ENCODE peak calls at places on chromosomes 7 and 10, in four cellular contexts. One of them, this sample, is unnamed.

GRCh38 chr10:101295266-101295665 is 58.7 kb upstream of the BTRC start:
- DNase-seq in foreskin fibroblast: no peak
- DNase-seq in hypothalamus: no peak
- DNase-seq in NAMALWA: no peak
- DNase-seq in this sample: no peak

GRCh38 chr10:45437587-45438456 is 63.8 kb downstream of the ALOX5 start:
- DNase-seq in foreskin fibroblast: no peak
- DNase-seq in hypothalamus: no peak
- DNase-seq in NAMALWA: no peak
- DNase-seq in this sample: no peak

GRCh38 chr7:15104411-15105092 is 202.0 kb upstream of the DGKB start:
- DNase-seq in foreskin fibroblast: no peak
- DNase-seq in hypothalamus: no peak
- DNase-seq in NAMALWA: no peak
- DNase-seq in this sample: no peak

GRCh38 chr7:101586078-101586941 is 42.8 kb downstream of the MYL10 start:
- DNase-seq in foreskin fibroblast: no peak
- DNase-seq in hypothalamus: no peak
- DNase-seq in NAMALWA: no peak
- DNase-seq in this sample: no peak

GRCh38 chr7:152108359-152108758 is 82.9 kb downstream of the GALNT11 start:
- DNase-seq in foreskin fibroblast: no peak
- DNase-seq in hypothalamus: no peak
- DNase-seq in NAMALWA: peak; percentile 27
- DNase-seq in this sample: no peak

GRCh38 chr10:79937661-79938226 is 11.2 kb downstream of the SFTPD start:
- DNase-seq in foreskin fibroblast: no peak
- DNase-seq in hypothalamus: no peak
- DNase-seq in NAMALWA: no peak
- DNase-seq in this sample: no peak

GRCh38 chr7:30224511-30225031 is 59.8 kb upstream of the ZNRF2 start:
- DNase-seq in foreskin fibroblast: no peak
- DNase-seq in hypothalamus: no peak
- DNase-seq in NAMALWA: no peak
- DNase-seq in this sample: no peak

GRCh38 chr10:125149278-125150047 is 10.9 kb downstream of the CTBP2 start:
- DNase-seq in foreskin fibroblast: peak; percentile 91
- DNase-seq in hypothalamus: no peak
- DNase-seq in NAMALWA: peak; percentile 41
- DNase-seq in this sample: no peak

GRCh38 chr10:95327367-95327766 is 36.6 kb upstream of the PDLIM1 start:
- DNase-seq in foreskin fibroblast: peak; percentile 49
- DNase-seq in hypothalamus: no peak
- DNase-seq in NAMALWA: no peak
- DNase-seq in this sample: no peak

GRCh38 chr7:151930695-151931094 is 25.6 kb upstream of the GALNTL5 start:
- DNase-seq in foreskin fibroblast: no peak
- DNase-seq in hypothalamus: no peak
- DNase-seq in NAMALWA: no peak
- DNase-seq in this sample: no peak

GRCh38 chr7:85184599-85185354 is 2.1 kb downstream of the SEMA3D start:
- DNase-seq in foreskin fibroblast: peak; percentile 61
- DNase-seq in hypothalamus: peak; percentile 35
- DNase-seq in NAMALWA: no peak
- DNase-seq in this sample: no peak

GRCh38 chr10:79286318-79286951 is 60.8 kb upstream of the PPIF start:
- DNase-seq in foreskin fibroblast: peak; percentile 75
- DNase-seq in hypothalamus: peak; percentile 28
- DNase-seq in NAMALWA: peak; percentile 86
- DNase-seq in this sample: no peak

GRCh38 chr7:90825779-90826178 is 229.7 kb downstream of the CDK14 start:
- DNase-seq in foreskin fibroblast: peak; percentile 89
- DNase-seq in hypothalamus: no peak
- DNase-seq in NAMALWA: no peak
- DNase-seq in this sample: no peak

GRCh38 chr10:97714401-97715258 is 1.1 kb downstream of the MARVELD1 start:
- DNase-seq in foreskin fibroblast: peak; percentile 95
- DNase-seq in hypothalamus: peak; percentile 71
- DNase-seq in NAMALWA: no peak
- DNase-seq in this sample: no peak

GRCh38 chr10:51000976-51001375 is 73.3 kb upstream of the PRKG1 start:
- DNase-seq in foreskin fibroblast: peak; percentile 15
- DNase-seq in hypothalamus: no peak
- DNase-seq in NAMALWA: no peak
- DNase-seq in this sample: no peak

GRCh38 chr7:10767771-10768170 is 205.9 kb upstream of the PHF14 start:
- DNase-seq in foreskin fibroblast: no peak
- DNase-seq in hypothalamus: no peak
- DNase-seq in NAMALWA: no peak
- DNase-seq in this sample: no peak

GRCh38 chr7:73519867-73520672 is 2.0 kb downstream of the BAZ1B start:
- DNase-seq in foreskin fibroblast: peak; percentile 15
- DNase-seq in hypothalamus: no peak
- DNase-seq in NAMALWA: peak; percentile 38
- DNase-seq in this sample: no peak

GRCh38 chr10:89371987-89372386 is 5.9 kb upstream of the IFIT1B start:
- DNase-seq in foreskin fibroblast: no peak
- DNase-seq in hypothalamus: no peak
- DNase-seq in NAMALWA: no peak
- DNase-seq in this sample: no peak

GRCh38 chr10:62813981-62814380 is 2.2 kb downstream of the EGR2 start:
- DNase-seq in foreskin fibroblast: no peak
- DNase-seq in hypothalamus: no peak
- DNase-seq in NAMALWA: no peak
- DNase-seq in this sample: no peak

GRCh38 chr10:98485959-98486358 is 39.2 kb upstream of the HPS1 start:
- DNase-seq in foreskin fibroblast: peak; percentile 58
- DNase-seq in hypothalamus: no peak
- DNase-seq in NAMALWA: no peak
- DNase-seq in this sample: no peak

GRCh38 chr7:142134944-142135343 is 23.4 kb downstream of the MGAM2 start:
- DNase-seq in foreskin fibroblast: no peak
- DNase-seq in hypothalamus: no peak
- DNase-seq in NAMALWA: no peak
- DNase-seq in this sample: no peak

GRCh38 chr10:127527891-127528290 is 21.2 kb upstream of the NPS start:
- DNase-seq in foreskin fibroblast: no peak
- DNase-seq in hypothalamus: peak; percentile 8
- DNase-seq in NAMALWA: no peak
- DNase-seq in this sample: no peak

GRCh38 chr7:157208758-157209413 is 70.2 kb downstream of the UBE3C start:
- DNase-seq in foreskin fibroblast: no peak
- DNase-seq in hypothalamus: no peak
- DNase-seq in NAMALWA: no peak
- DNase-seq in this sample: no peak

GRCh38 chr10:125720002-125720382 is 483 bp downstream of the EDRF1 start:
- DNase-seq in foreskin fibroblast: peak; percentile 29
- DNase-seq in hypothalamus: no peak
- DNase-seq in NAMALWA: peak; percentile 45
- DNase-seq in this sample: no peak

GRCh38 chr7:71237945-71238344 is 106.0 kb downstream of the GALNT17 start:
- DNase-seq in foreskin fibroblast: no peak
- DNase-seq in hypothalamus: no peak
- DNase-seq in NAMALWA: no peak
- DNase-seq in this sample: no peak

GRCh38 chr7:31958216-31958615 is 112.0 kb downstream of the PDE1C start:
- DNase-seq in foreskin fibroblast: peak; percentile 9
- DNase-seq in hypothalamus: no peak
- DNase-seq in NAMALWA: no peak
- DNase-seq in this sample: no peak

This sample was measured in C1 segment of cervical spinal cord.